ENCODE peak calls at places on chromosomes 7 and 10, in four cellular contexts. D is HepG2, A is HEK293T, O is K562. R is an unnamed sample.
A peak's percentile ranks its signal among the peaks of the same experiment; 100 is the strongest.

GRCh38 chr10:4663162-4663992 is 162.6 kb upstream of the AKR1E2 start:
- DNase-seq in D (peak; percentile 85), A (peak; percentile 63), O (peak; percentile 35), R (peak; percentile 15)

GRCh38 chr10:94183666-94184264 is 179.0 kb downstream of the NOC3L start:
- DNase-seq in D (no peak), A (no peak), O (no peak), R (no peak)

GRCh38 chr10:104750306-104750705 is 109.2 kb downstream of the SORCS3 start:
- DNase-seq in D (no peak), A (no peak), O (no peak), R (no peak)

GRCh38 chr7:24175603-24176002 is 108.4 kb upstream of the NPY start:
- DNase-seq in D (no peak), A (no peak), O (no peak), R (no peak)

GRCh38 chr7:155122831-155123230 is 52.7 kb downstream of the HTR5A start:
- DNase-seq in D (no peak), A (no peak), O (no peak), R (no peak)

GRCh38 chr10:78377362-78377761 is 343.7 kb downstream of the RPS24 start:
- DNase-seq in D (no peak), A (no peak), O (no peak), R (no peak)

GRCh38 chr10:77463967-77464745 is 173.5 kb downstream of the KCNMA1 start:
- DNase-seq in D (no peak), A (no peak), O (no peak), R (no peak)

GRCh38 chr7:4626318-4626845 is 55.7 kb upstream of the FOXK1 start:
- DNase-seq in D (no peak), A (no peak), O (no peak), R (no peak)

GRCh38 chr7:107948645-107949442 is 54.1 kb downstream of the LAMB1 start:
- DNase-seq in D (peak; percentile 86), A (no peak), O (no peak), R (no peak)

GRCh38 chr7:1884583-1885350 is 214.7 kb downstream of the ELFN1 start:
- DNase-seq in D (no peak), A (no peak), O (peak; percentile 20), R (no peak)

DNA sequence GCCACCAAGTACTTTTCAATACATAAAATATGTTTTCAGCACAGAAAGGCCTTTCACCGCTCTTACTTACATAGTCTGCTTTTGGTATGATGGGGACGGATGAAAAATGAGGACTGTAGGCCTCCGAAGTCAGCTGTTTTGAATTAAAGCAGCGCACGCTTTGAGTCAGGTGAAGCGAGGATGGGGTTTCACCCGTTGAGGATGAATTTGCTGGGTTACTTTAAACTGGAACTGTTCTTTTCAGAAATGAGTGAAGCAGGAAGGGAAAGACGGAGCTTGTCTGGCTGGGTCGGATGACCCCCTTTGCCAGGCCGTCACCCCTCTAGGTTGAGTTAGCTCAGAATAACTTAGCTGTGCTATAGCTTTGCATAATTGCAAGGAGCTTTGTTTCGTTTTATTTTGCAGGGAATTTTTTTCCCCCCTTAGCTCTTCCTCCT is 40.0 kb downstream of the CUX1 start:
- DNase-seq in D (no peak), A (no peak), O (no peak), R (peak; percentile 40)
- TF ChIP-seq TARDBP in D (no peak), A (no peak), O (no peak), R (no peak)

GRCh38 chr7:135970682-135971365 is 6.3 kb downstream of the MTPN start:
- DNase-seq in D (no peak), A (no peak), O (no peak), R (peak; percentile 66)
- TF ChIP-seq TARDBP in D (no peak), A (no peak), O (no peak), R (no peak)

DNA sequence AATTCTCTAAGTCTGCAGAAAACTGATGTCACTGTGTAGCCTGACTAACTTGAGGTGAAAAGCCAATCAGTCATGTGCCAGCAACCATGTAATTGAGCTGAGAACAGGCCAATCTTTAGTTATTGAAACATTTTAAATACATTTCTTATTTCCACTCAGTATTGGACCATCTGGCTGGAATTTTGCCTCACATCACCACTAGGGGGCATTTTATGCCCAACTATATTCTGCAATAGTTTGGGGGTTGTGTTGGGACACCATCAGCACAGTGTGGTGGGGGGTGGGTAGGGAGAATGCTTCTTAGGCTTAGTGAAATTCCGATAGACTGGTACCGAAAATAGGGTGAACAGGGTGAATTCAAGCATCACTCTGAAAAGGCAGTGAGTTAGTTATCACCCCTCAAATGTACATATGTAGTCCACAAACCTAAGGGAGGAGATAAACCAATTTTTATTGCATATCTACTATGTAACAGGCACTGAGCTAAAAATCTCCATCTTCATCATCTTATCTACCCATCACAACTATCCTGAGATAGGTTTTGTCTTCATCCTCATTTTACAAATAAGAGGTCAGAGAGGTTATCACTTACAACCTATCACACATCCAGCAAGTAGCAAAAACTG is 17.8 kb downstream of the NPSR1 start:
- DNase-seq in D (peak; percentile 27), A (peak; percentile 32), O (peak; percentile 20), R (peak; percentile 9)
- TF ChIP-seq TARDBP in D (no peak), A (no peak), O (no peak), R (no peak)

GRCh38 chr10:23186697-23187096 is 5.4 kb upstream of the PTF1A start:
- DNase-seq in D (peak; percentile 93), A (no peak), O (no peak), R (no peak)
- TF ChIP-seq TARDBP in D (peak; percentile 65), A (no peak), O (no peak), R (no peak)

R was measured in GM12878.